ENCODE peak calls at places on chromosome 2, in eight cellular contexts. B, T, C, H, Z, X, G and L are unnamed samples.

GRCh38 chr2:7693246-7694065 is 776.2 kb downstream of the RNF144A start:
- DNase-seq in B (no peak), T (no peak), C (no peak), H (no peak), Z (no peak), X (no peak), G (no peak), L (no peak)

GRCh38 chr2:75513616-75514170 is 47.0 kb downstream of the EVA1A start:
- DNase-seq in B (no peak), T (no peak), C (no peak), H (no peak), Z (no peak), X (no peak), G (no peak), L (no peak)

GRCh38 chr2:158414538-158414937 is 42.0 kb downstream of the CCDC148 start:
- DNase-seq in B (peak; percentile 72), T (peak; percentile 64), C (no peak), H (no peak), Z (no peak), X (no peak), G (peak; percentile 11), L (no peak)

GRCh38 chr2:235553291-235553690 is 59.4 kb downstream of the AGAP1 start:
- DNase-seq in B (no peak), T (no peak), C (no peak), H (no peak), Z (no peak), X (no peak), G (no peak), L (no peak)

GRCh38 chr2:231294578-231295362 is 96.3 kb downstream of the ARMC9 start:
- DNase-seq in B (peak; percentile 19), T (peak; percentile 18), C (no peak), H (no peak), Z (no peak), X (no peak), G (no peak), L (no peak)

GRCh38 chr2:144152817-144153271 is 367.1 kb downstream of the ZEB2 start:
- DNase-seq in B (peak; percentile 66), T (peak; percentile 82), C (no peak), H (no peak), Z (peak; percentile 11), X (peak; percentile 5), G (peak; percentile 59), L (peak; percentile 59)

GRCh38 chr2:22893773-22894517 is 491.0 kb upstream of the KLHL29 start:
- DNase-seq in B (no peak), T (no peak), C (no peak), H (no peak), Z (no peak), X (no peak), G (no peak), L (no peak)

GRCh38 chr2:8300905-8301304 is 381.0 kb upstream of the ID2 start:
- DNase-seq in B (no peak), T (no peak), C (no peak), H (no peak), Z (no peak), X (no peak), G (no peak), L (no peak)

GRCh38 chr2:209322041-209322440 is 101.8 kb upstream of the MAP2 start:
- DNase-seq in B (no peak), T (no peak), C (no peak), H (no peak), Z (no peak), X (no peak), G (no peak), L (no peak)

GRCh38 chr2:98912957-98913915 is 22.8 kb downstream of the CRACDL start:
- DNase-seq in B (peak; percentile 75), T (no peak), C (no peak), H (no peak), Z (no peak), X (no peak), G (peak; percentile 24), L (no peak)

GRCh38 chr2:76748581-76749296 is 773.4 kb downstream of the LRRTM4 start:
- DNase-seq in B (no peak), T (no peak), C (no peak), H (no peak), Z (no peak), X (no peak), G (no peak), L (no peak)

GRCh38 chr2:127437781-127438726 is 19.8 kb downstream of the PROC start:
- DNase-seq in B (no peak), T (no peak), C (peak; percentile 45), H (peak; percentile 99), Z (peak; percentile 77), X (no peak), G (no peak), L (no peak)

GRCh38 chr2:153222231-153223165 is 256.1 kb downstream of the RPRM start:
- DNase-seq in B (no peak), T (no peak), C (no peak), H (no peak), Z (no peak), X (no peak), G (no peak), L (no peak)

GRCh38 chr2:168686485-168687191 is 115.8 kb upstream of the NOSTRIN start:
- DNase-seq in B (peak; percentile 57), T (peak; percentile 37), C (no peak), H (no peak), Z (no peak), X (no peak), G (peak; percentile 38), L (peak; percentile 57)

GRCh38 chr2:28772351-28772750 is 20.7 kb downstream of the PPP1CB start:
- DNase-seq in B (no peak), T (no peak), C (no peak), H (no peak), Z (no peak), X (no peak), G (no peak), L (no peak)

GRCh38 chr2:28780496-28780895 is 28.9 kb downstream of the PPP1CB start:
- DNase-seq in B (no peak), T (no peak), C (no peak), H (no peak), Z (no peak), X (no peak), G (no peak), L (no peak)

GRCh38 chr2:28778392-28778791 is 26.8 kb downstream of the PPP1CB start:
- DNase-seq in B (no peak), T (no peak), C (no peak), H (no peak), Z (no peak), X (no peak), G (no peak), L (no peak)

GRCh38 chr2:28779020-28779419 is 27.4 kb downstream of the PPP1CB start:
- DNase-seq in B (no peak), T (no peak), C (no peak), H (no peak), Z (no peak), X (no peak), G (no peak), L (no peak)

DNA sequence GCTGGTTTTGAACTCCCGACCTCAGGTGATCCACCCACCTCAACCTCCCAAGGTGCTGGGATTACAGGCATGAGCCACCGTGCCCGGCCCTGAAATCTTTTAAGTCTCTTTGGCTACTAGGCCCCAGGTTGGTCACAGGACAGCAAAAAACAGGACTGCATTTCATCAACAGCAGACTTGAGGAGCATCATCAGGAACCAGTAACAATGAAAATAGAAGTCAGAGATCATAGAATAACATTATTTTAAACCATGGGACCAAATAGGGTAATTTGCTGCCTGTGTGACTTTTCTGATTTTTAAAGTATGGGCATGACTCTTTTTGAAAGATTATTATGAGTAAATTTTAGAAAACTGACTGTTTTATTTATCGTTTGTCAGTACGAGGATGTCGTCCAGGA is 24.8 kb downstream of the PPP1CB start:
- DNase-seq in B (no peak), T (no peak), C (no peak), H (no peak), Z (no peak), X (no peak), G (no peak), L (no peak)
- H4K20me1 ChIP-seq in B (peaks cover 30% of the 10 kb centered on the region), T (peaks cover 59% of the 10 kb centered on the region), C (peaks cover 8% of the 10 kb centered on the region), H (peaks cover 52% of the 10 kb centered on the region), Z (peaks cover 83% of the 10 kb centered on the region), X (peaks cover 25% of the 10 kb centered on the region), G (no peaks in the 10 kb centered on the region), L (peaks cover 19% of the 10 kb centered on the region)

GRCh38 chr2:96167407-96168013 is 22.3 kb upstream of the DUSP2 start:
- DNase-seq in B (no peak), T (no peak), C (no peak), H (no peak), Z (no peak), X (no peak), G (no peak), L (no peak)

GRCh38 chr2:96161785-96162367 is 16.6 kb upstream of the DUSP2 start:
- DNase-seq in B (no peak), T (no peak), C (no peak), H (no peak), Z (no peak), X (peak; percentile 29), G (peak; percentile 15), L (no peak)

GRCh38 chr2:96164459-96165184 is 19.4 kb upstream of the DUSP2 start:
- DNase-seq in B (no peak), T (no peak), C (no peak), H (no peak), Z (peak; percentile 44), X (peak; percentile 93), G (no peak), L (no peak)

GRCh38 chr2:96163415-96163767 is 18.2 kb upstream of the DUSP2 start:
- DNase-seq in B (no peak), T (no peak), C (no peak), H (no peak), Z (no peak), X (no peak), G (no peak), L (no peak)

GRCh38 chr2:96163768-96164429 is 18.7 kb upstream of the DUSP2 start:
- DNase-seq in B (no peak), T (no peak), C (no peak), H (no peak), Z (no peak), X (peak; percentile 95), G (no peak), L (no peak)
- H3K4me2 ChIP-seq in B (no peak overlapping the region), T (no peak overlapping the region), C (no peak overlapping the region), H (peak overlapping the region; percentile 38), Z (no peak overlapping the region), X (peak overlapping the region; percentile 91), G (no peak overlapping the region), L (no peak overlapping the region)

DNA sequence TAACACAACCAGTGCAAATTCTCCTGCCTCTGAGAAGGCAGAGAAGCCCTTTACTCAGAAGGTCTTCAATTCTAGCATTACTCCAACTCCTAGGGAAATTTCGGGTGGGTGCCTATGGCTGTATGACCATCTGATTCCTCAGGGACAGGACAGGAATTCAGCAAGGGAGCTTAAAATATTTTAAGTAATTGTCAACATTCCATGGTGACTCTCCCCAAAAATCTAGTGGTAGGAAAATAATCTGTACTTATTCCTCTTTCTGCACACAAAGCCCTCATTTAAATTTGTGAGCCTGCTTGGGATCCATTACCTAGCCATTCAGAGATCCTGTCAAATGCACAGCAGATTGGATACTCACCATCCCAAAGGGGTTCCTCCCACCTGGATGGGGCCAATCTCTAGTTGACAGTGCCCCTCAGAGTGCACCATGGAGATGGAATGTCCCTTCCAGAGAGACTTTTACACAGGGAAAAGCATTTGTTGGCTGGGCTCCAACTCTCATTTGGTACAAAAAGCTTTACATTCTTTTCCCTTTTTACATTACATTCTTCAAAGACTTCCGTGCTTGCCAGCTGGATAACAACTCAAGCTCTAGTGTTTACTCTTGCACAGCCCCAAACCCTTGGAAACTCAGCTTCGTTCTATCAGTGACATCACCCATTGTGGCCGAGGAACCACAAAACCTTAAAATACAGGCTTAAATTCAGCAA is 3.1 kb upstream of the TMEM150A start:
- DNase-seq in B (peak; percentile 72), T (peak; percentile 94), C (no peak), H (peak; percentile 87), Z (no peak), X (no peak), G (peak; percentile 85), L (peak; percentile 83)
- H4K20me1 ChIP-seq in B (no peaks in the 10 kb centered on the region), T (peaks cover 11% of the 10 kb centered on the region), C (peaks cover 16% of the 10 kb centered on the region), H (no peaks in the 10 kb centered on the region), Z (peaks cover 27% of the 10 kb centered on the region), X (no peaks in the 10 kb centered on the region), G (no peaks in the 10 kb centered on the region), L (no peaks in the 10 kb centered on the region)

GRCh38 chr2:176494949-176495353 is 225.7 kb downstream of the MTX2 start:
- DNase-seq in B (peak; percentile 54), T (no peak), C (no peak), H (no peak), Z (no peak), X (no peak), G (peak; percentile 3), L (no peak)
- H3K4me2 ChIP-seq in B (no peak overlapping the region), T (no peak overlapping the region), C (no peak overlapping the region), H (no peak overlapping the region), Z (no peak overlapping the region), X (no peak overlapping the region), G (no peak overlapping the region), L (no peak overlapping the region)